ENCODE peak calls at places on chromosomes 12 and 14, in seven cellular contexts. One of them, this sample, is unnamed.

GRCh38 chr12:52119398-52120254 is 40.1 kb downstream of the SMIM41 start:
- DNase-seq in spleen: peak; percentile 83
- DNase-seq in uterus: no peak
- DNase-seq in CD4-positive, alpha-beta T cell: peak; percentile 13
- DNase-seq in adipocyte: peak; percentile 28
- DNase-seq in fibroblast of lung: peak; percentile 13
- DNase-seq in mammary epithelial cell: no peak
- DNase-seq in this sample: no peak

GRCh38 chr12:117680311-117680710 is 288.5 kb downstream of the KSR2 start:
- DNase-seq in fibroblast of lung: peak; percentile 67
- DNase-seq in spleen: no peak
- DNase-seq in adipocyte: no peak
- DNase-seq in CD4-positive, alpha-beta T cell: no peak
- DNase-seq in mammary epithelial cell: no peak
- DNase-seq in uterus: no peak
- DNase-seq in this sample: peak; percentile 54

GRCh38 chr12:103626498-103626897 is 39.4 kb downstream of the STAB2 start:
- DNase-seq in uterus: peak; percentile 37
- DNase-seq in fibroblast of lung: no peak
- DNase-seq in mammary epithelial cell: peak; percentile 66
- DNase-seq in spleen: no peak
- DNase-seq in adipocyte: no peak
- DNase-seq in CD4-positive, alpha-beta T cell: no peak
- DNase-seq in this sample: peak; percentile 82

GRCh38 chr14:59126714-59127436 is 61.6 kb upstream of the DAAM1 start:
- DNase-seq in adipocyte: peak; percentile 82
- DNase-seq in spleen: no peak
- DNase-seq in mammary epithelial cell: peak; percentile 39
- DNase-seq in CD4-positive, alpha-beta T cell: no peak
- DNase-seq in fibroblast of lung: peak; percentile 51
- DNase-seq in uterus: no peak
- DNase-seq in this sample: peak; percentile 73

GRCh38 chr12:22635812-22636211 is 10.8 kb downstream of the ETNK1 start:
- DNase-seq in mammary epithelial cell: no peak
- DNase-seq in CD4-positive, alpha-beta T cell: no peak
- DNase-seq in spleen: no peak
- DNase-seq in uterus: no peak
- DNase-seq in fibroblast of lung: peak; percentile 79
- DNase-seq in adipocyte: peak; percentile 43
- DNase-seq in this sample: no peak

GRCh38 chr14:53912121-53912520 is 44.5 kb downstream of the BMP4 start:
- DNase-seq in fibroblast of lung: no peak
- DNase-seq in mammary epithelial cell: no peak
- DNase-seq in spleen: no peak
- DNase-seq in uterus: no peak
- DNase-seq in adipocyte: no peak
- DNase-seq in CD4-positive, alpha-beta T cell: no peak
- DNase-seq in this sample: no peak

GRCh38 chr12:129885287-129885686 is 18.5 kb downstream of the TMEM132D start:
- DNase-seq in mammary epithelial cell: no peak
- DNase-seq in fibroblast of lung: no peak
- DNase-seq in uterus: no peak
- DNase-seq in adipocyte: no peak
- DNase-seq in CD4-positive, alpha-beta T cell: no peak
- DNase-seq in spleen: no peak
- DNase-seq in this sample: no peak

GRCh38 chr12:103810108-103810507 is 30.9 kb downstream of the NT5DC3 start:
- DNase-seq in fibroblast of lung: no peak
- DNase-seq in mammary epithelial cell: no peak
- DNase-seq in spleen: no peak
- DNase-seq in CD4-positive, alpha-beta T cell: no peak
- DNase-seq in adipocyte: no peak
- DNase-seq in uterus: no peak
- DNase-seq in this sample: no peak

GRCh38 chr12:124422570-124423523 is 128.0 kb downstream of the RFLNA start:
- DNase-seq in mammary epithelial cell: peak; percentile 76
- DNase-seq in spleen: no peak
- DNase-seq in uterus: peak; percentile 96
- DNase-seq in fibroblast of lung: peak; percentile 97
- DNase-seq in CD4-positive, alpha-beta T cell: no peak
- DNase-seq in adipocyte: peak; percentile 96
- DNase-seq in this sample: peak; percentile 99

GRCh38 chr14:65281991-65282908 is 130.3 kb upstream of the FUT8 start:
- DNase-seq in adipocyte: peak; percentile 64
- DNase-seq in uterus: no peak
- DNase-seq in fibroblast of lung: peak; percentile 93
- DNase-seq in mammary epithelial cell: peak; percentile 57
- DNase-seq in spleen: no peak
- DNase-seq in CD4-positive, alpha-beta T cell: no peak
- DNase-seq in this sample: peak; percentile 97

GRCh38 chr12:113135178-113136127 is at the start of gene RASAL1:
- DNase-seq in CD4-positive, alpha-beta T cell: peak; percentile 76
- DNase-seq in spleen: peak; percentile 88
- DNase-seq in fibroblast of lung: no peak
- DNase-seq in adipocyte: no peak
- DNase-seq in mammary epithelial cell: peak; percentile 38
- DNase-seq in uterus: no peak
- DNase-seq in this sample: peak; percentile 66

GRCh38 chr12:27606986-27607385 is 83.0 kb downstream of the PPFIBP1 start:
- DNase-seq in fibroblast of lung: no peak
- DNase-seq in CD4-positive, alpha-beta T cell: no peak
- DNase-seq in spleen: no peak
- DNase-seq in uterus: no peak
- DNase-seq in mammary epithelial cell: no peak
- DNase-seq in adipocyte: no peak
- DNase-seq in this sample: no peak

GRCh38 chr14:63857467-63858030 is 4.7 kb downstream of the SYNE2 start:
- DNase-seq in spleen: no peak
- DNase-seq in adipocyte: no peak
- DNase-seq in fibroblast of lung: peak; percentile 43
- DNase-seq in uterus: no peak
- DNase-seq in mammary epithelial cell: peak; percentile 80
- DNase-seq in CD4-positive, alpha-beta T cell: no peak
- DNase-seq in this sample: no peak

GRCh38 chr14:80606347-80606772 is 335.2 kb downstream of the CEP128 start:
- DNase-seq in CD4-positive, alpha-beta T cell: no peak
- DNase-seq in adipocyte: peak; percentile 87
- DNase-seq in uterus: no peak
- DNase-seq in fibroblast of lung: no peak
- DNase-seq in spleen: no peak
- DNase-seq in mammary epithelial cell: no peak
- DNase-seq in this sample: no peak

GRCh38 chr12:65532744-65533143 is 254.3 kb downstream of the MSRB3 start:
- DNase-seq in fibroblast of lung: peak; percentile 96
- DNase-seq in spleen: no peak
- DNase-seq in uterus: no peak
- DNase-seq in adipocyte: peak; percentile 46
- DNase-seq in mammary epithelial cell: peak; percentile 90
- DNase-seq in CD4-positive, alpha-beta T cell: no peak
- DNase-seq in this sample: no peak

GRCh38 chr14:74686324-74686723 is 26.6 kb downstream of the AREL1 start:
- DNase-seq in CD4-positive, alpha-beta T cell: no peak
- DNase-seq in fibroblast of lung: no peak
- DNase-seq in adipocyte: no peak
- DNase-seq in uterus: no peak
- DNase-seq in mammary epithelial cell: no peak
- DNase-seq in spleen: no peak
- DNase-seq in this sample: no peak

GRCh38 chr12:124730455-124730932 is 133.2 kb downstream of the SCARB1 start:
- DNase-seq in adipocyte: peak; percentile 67
- DNase-seq in uterus: peak; percentile 60
- DNase-seq in spleen: no peak
- DNase-seq in mammary epithelial cell: no peak
- DNase-seq in fibroblast of lung: peak; percentile 73
- DNase-seq in CD4-positive, alpha-beta T cell: no peak
- DNase-seq in this sample: peak; percentile 77

GRCh38 chr12:51238037-51238509 is 553 bp upstream of the DAZAP2 start:
- DNase-seq in CD4-positive, alpha-beta T cell: no peak
- DNase-seq in spleen: no peak
- DNase-seq in mammary epithelial cell: no peak
- DNase-seq in fibroblast of lung: no peak
- DNase-seq in uterus: no peak
- DNase-seq in adipocyte: no peak
- DNase-seq in this sample: no peak

GRCh38 chr12:53714004-53714403 is 13.2 kb downstream of the CALCOCO1 start:
- DNase-seq in fibroblast of lung: no peak
- DNase-seq in mammary epithelial cell: no peak
- DNase-seq in CD4-positive, alpha-beta T cell: no peak
- DNase-seq in adipocyte: no peak
- DNase-seq in uterus: no peak
- DNase-seq in spleen: no peak
- DNase-seq in this sample: no peak

GRCh38 chr14:106518054-106518943 is 991.9 kb downstream of the TMEM121 start:
- DNase-seq in mammary epithelial cell: no peak
- DNase-seq in fibroblast of lung: no peak
- DNase-seq in adipocyte: no peak
- DNase-seq in spleen: peak; percentile 94
- DNase-seq in uterus: peak; percentile 21
- DNase-seq in CD4-positive, alpha-beta T cell: peak; percentile 87
- DNase-seq in this sample: no peak

GRCh38 chr12:15919491-15919890 is 8.4 kb downstream of the DERA start:
- DNase-seq in adipocyte: no peak
- DNase-seq in mammary epithelial cell: no peak
- DNase-seq in uterus: no peak
- DNase-seq in CD4-positive, alpha-beta T cell: no peak
- DNase-seq in spleen: no peak
- DNase-seq in fibroblast of lung: no peak
- DNase-seq in this sample: no peak

GRCh38 chr12:29320295-29321090 is 60.5 kb downstream of the ERGIC2 start:
- DNase-seq in fibroblast of lung: peak; percentile 98
- DNase-seq in mammary epithelial cell: peak; percentile 72
- DNase-seq in adipocyte: peak; percentile 48
- DNase-seq in spleen: no peak
- DNase-seq in uterus: no peak
- DNase-seq in CD4-positive, alpha-beta T cell: no peak
- DNase-seq in this sample: peak; percentile 83

GRCh38 chr14:40784860-40785259 is 821.8 kb upstream of the LRFN5 start:
- DNase-seq in spleen: peak; percentile 51
- DNase-seq in adipocyte: no peak
- DNase-seq in fibroblast of lung: no peak
- DNase-seq in uterus: no peak
- DNase-seq in CD4-positive, alpha-beta T cell: no peak
- DNase-seq in mammary epithelial cell: no peak
- DNase-seq in this sample: no peak

DNA sequence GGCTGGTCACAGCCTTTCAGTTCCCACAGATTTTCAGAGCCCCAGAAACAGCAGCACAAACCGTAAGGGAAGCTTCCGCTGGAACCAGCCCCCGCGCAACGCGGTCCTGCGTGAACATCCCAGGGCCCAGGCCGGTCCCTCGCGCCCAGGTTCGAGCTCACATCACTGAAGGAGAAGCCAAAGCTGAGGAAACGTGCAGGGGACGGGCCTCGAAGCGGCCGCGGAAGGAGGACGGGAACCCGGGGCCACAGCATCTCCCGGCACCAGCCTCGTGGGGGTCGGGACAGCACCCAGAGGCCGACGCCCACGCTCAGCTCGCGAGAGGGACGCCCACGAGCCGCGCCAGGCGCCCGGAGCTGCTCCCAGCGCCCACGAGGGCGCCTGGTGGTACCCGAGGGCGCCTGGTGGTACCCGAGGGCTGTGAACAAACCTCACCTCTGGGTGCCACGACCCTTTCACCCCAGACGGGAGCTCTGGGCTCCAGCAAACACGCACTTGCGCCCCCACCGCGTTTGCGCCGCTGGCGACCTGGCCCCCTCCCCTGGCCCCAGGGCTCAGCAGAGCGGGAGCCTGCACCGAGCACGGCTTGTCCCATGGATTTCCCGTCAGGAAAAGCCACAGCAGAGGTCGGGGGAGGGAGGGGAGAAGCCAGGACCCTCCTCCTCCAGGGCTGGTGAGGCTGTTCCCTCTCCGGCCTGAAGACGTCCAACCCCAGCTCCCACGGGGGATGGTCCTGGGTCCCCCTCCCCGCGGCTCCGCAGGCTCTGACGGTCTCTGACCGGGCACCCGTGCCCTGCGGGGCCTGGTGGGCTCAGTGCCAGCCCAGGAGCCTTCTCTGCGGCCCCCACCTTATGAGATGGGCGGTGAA is 6.9 kb downstream of the LRCOL1 start:
- DNase-seq in mammary epithelial cell: no peak
- DNase-seq in CD4-positive, alpha-beta T cell: no peak
- DNase-seq in adipocyte: no peak
- DNase-seq in uterus: no peak
- DNase-seq in spleen: no peak
- DNase-seq in fibroblast of lung: no peak
- DNase-seq in this sample: no peak
- H3K27me3 ChIP-seq in mammary epithelial cell: peaks cover 25% of the 10 kb centered on the region
- H3K27me3 ChIP-seq in CD4-positive, alpha-beta T cell: peaks cover 37% of the 10 kb centered on the region
- H3K27me3 ChIP-seq in adipocyte: peaks cover 62% of the 10 kb centered on the region
- H3K27me3 ChIP-seq in uterus: no peaks in the 10 kb centered on the region
- H3K27me3 ChIP-seq in spleen: peaks cover 73% of the 10 kb centered on the region
- H3K27me3 ChIP-seq in fibroblast of lung: peaks cover 44% of the 10 kb centered on the region
- H3K27me3 ChIP-seq in this sample: peaks cover 66% of the 10 kb centered on the region

GRCh38 chr12:3285570-3285969 is 205.4 kb upstream of the PRMT8 start:
- DNase-seq in mammary epithelial cell: no peak
- DNase-seq in fibroblast of lung: no peak
- DNase-seq in CD4-positive, alpha-beta T cell: no peak
- DNase-seq in uterus: no peak
- DNase-seq in adipocyte: no peak
- DNase-seq in spleen: no peak
- DNase-seq in this sample: peak; percentile 67
- H3K9me3 ChIP-seq in mammary epithelial cell: no peaks in the 10 kb centered on the region
- H3K9me3 ChIP-seq in fibroblast of lung: no peaks in the 10 kb centered on the region
- H3K9me3 ChIP-seq in CD4-positive, alpha-beta T cell: no peaks in the 10 kb centered on the region
- H3K9me3 ChIP-seq in uterus: no peaks in the 10 kb centered on the region
- H3K9me3 ChIP-seq in adipocyte: no peaks in the 10 kb centered on the region
- H3K9me3 ChIP-seq in spleen: no peaks in the 10 kb centered on the region
- H3K9me3 ChIP-seq in this sample: no peaks in the 10 kb centered on the region

GRCh38 chr12:57783861-57784260 is 1.3 kb downstream of the TSFM start:
- DNase-seq in spleen: no peak
- DNase-seq in mammary epithelial cell: no peak
- DNase-seq in adipocyte: no peak
- DNase-seq in fibroblast of lung: no peak
- DNase-seq in uterus: no peak
- DNase-seq in CD4-positive, alpha-beta T cell: no peak
- DNase-seq in this sample: no peak
- H3K27me3 ChIP-seq in spleen: no peaks in the 10 kb centered on the region
- H3K27me3 ChIP-seq in mammary epithelial cell: no peaks in the 10 kb centered on the region
- H3K27me3 ChIP-seq in adipocyte: no peaks in the 10 kb centered on the region
- H3K27me3 ChIP-seq in fibroblast of lung: no peaks in the 10 kb centered on the region
- H3K27me3 ChIP-seq in uterus: no peaks in the 10 kb centered on the region
- H3K27me3 ChIP-seq in CD4-positive, alpha-beta T cell: no peaks in the 10 kb centered on the region
- H3K27me3 ChIP-seq in this sample: no peaks in the 10 kb centered on the region

DNA sequence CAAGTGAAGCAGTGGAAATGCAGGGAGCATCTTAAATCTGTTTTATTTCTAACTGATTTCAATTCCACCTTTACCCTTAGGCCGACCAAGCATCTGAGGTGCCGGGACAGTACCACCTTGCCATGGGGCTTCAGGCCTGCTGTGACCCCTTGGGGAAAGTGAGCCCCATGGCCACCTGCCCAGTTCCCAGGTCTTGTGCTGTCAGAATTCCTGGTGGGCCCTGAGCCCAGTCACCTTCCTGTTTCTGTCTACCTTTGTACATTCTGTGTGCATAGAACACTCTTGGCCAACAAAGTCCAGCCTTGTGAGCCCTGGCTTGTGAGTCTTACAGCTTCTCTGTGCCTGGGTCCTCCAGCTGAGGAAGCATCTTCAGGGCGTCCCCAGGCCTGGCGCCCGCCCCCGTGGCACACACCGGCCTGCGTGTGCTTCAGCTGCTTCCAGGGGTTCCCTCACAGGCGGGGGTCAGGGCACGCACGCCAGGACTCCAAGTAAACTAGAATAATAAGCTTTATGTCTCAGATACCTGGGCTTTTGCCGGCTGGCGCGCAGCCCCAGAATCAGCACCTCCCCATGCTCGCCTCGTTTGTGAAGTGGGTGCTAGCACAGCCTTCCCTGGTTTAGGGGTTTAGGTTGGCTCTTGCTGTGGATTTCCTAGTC is 10.3 kb downstream of the ZFYVE21 start:
- DNase-seq in adipocyte: no peak
- DNase-seq in mammary epithelial cell: no peak
- DNase-seq in fibroblast of lung: no peak
- DNase-seq in uterus: no peak
- DNase-seq in CD4-positive, alpha-beta T cell: no peak
- DNase-seq in spleen: no peak
- DNase-seq in this sample: peak; percentile 81
- H3K9me3 ChIP-seq in adipocyte: no peaks in the 10 kb centered on the region
- H3K9me3 ChIP-seq in mammary epithelial cell: no peaks in the 10 kb centered on the region
- H3K9me3 ChIP-seq in fibroblast of lung: no peaks in the 10 kb centered on the region
- H3K9me3 ChIP-seq in uterus: no peaks in the 10 kb centered on the region
- H3K9me3 ChIP-seq in CD4-positive, alpha-beta T cell: no peaks in the 10 kb centered on the region
- H3K9me3 ChIP-seq in spleen: no peaks in the 10 kb centered on the region
- H3K9me3 ChIP-seq in this sample: no peaks in the 10 kb centered on the region